ENCODE peak calls at places on chromosomes 4 and X, in ten cellular contexts. Y is IMR-90, F is H1, V is neural progenitor cell, P is A549, G is GM23248, K is GM23338, S is neuronal stem cell, X is hepatocyte, Z is K562. I is an unnamed sample.

GRCh38 chrX:23981222-23981621 is 45.8 kb downstream of the KLHL15 start:
- DNase-seq in Z (no peak), S (no peak), Y (no peak), P (no peak), K (peak; percentile 5), F (no peak), X (no peak), G (no peak), V (peak; percentile 37), I (no peak)

GRCh38 chrX:68503830-68504229 is 5.0 kb downstream of the YIPF6 start:
- DNase-seq in G (peak; percentile 9), Y (peak; percentile 17), S (no peak), F (no peak), V (no peak), Z (no peak), K (no peak), P (no peak), X (no peak), I (no peak)

GRCh38 chr4:138562544-138562961 is 320.4 kb upstream of the SLC7A11 start:
- DNase-seq in Y (peak; percentile 87), G (no peak), Z (no peak), F (no peak), X (no peak), K (no peak), S (no peak), P (no peak), V (no peak), I (no peak)

GRCh38 chr4:43898836-43899235 is 549.8 kb downstream of the KCTD8 start:
- DNase-seq in K (no peak), X (no peak), F (no peak), Z (no peak), P (no peak), S (no peak), V (no peak), G (no peak), Y (no peak), I (no peak)

GRCh38 chr4:25457053-25457715 is 80.1 kb downstream of the ANAPC4 start:
- DNase-seq in F (no peak), S (no peak), Y (peak; percentile 36), G (peak; percentile 53), X (no peak), V (no peak), P (no peak), K (no peak), Z (no peak), I (no peak)

GRCh38 chr4:24570172-24570571 is 14.2 kb downstream of the DHX15 start:
- DNase-seq in F (no peak), Y (no peak), X (no peak), Z (no peak), P (no peak), V (no peak), K (no peak), S (no peak), G (no peak), I (no peak)

GRCh38 chr4:42371306-42372063 is 25.8 kb upstream of the SHISA3 start:
- DNase-seq in K (peak; percentile 57), Z (peak; percentile 19), F (no peak), S (no peak), V (peak; percentile 29), X (peak; percentile 57), P (peak; percentile 53), G (peak; percentile 61), Y (peak; percentile 60), I (peak; percentile 74)

GRCh38 chr4:3781193-3781886 is 15.2 kb downstream of the ADRA2C start:
- DNase-seq in S (no peak), G (peak; percentile 40), K (peak; percentile 55), V (no peak), X (no peak), F (no peak), P (peak; percentile 73), Y (no peak), Z (peak; percentile 73), I (peak; percentile 63)

GRCh38 chrX:7254144-7254543 is 106.2 kb upstream of the PUDP start:
- DNase-seq in P (no peak), X (no peak), F (no peak), S (no peak), K (no peak), V (no peak), Z (no peak), G (no peak), Y (no peak), I (no peak)

GRCh38 chrX:110136136-110136535 is 133.2 kb downstream of the TMEM164 start:
- DNase-seq in X (no peak), K (no peak), F (no peak), S (no peak), G (no peak), V (no peak), P (no peak), Y (no peak), Z (no peak), I (no peak)

GRCh38 chrX:41922125-41922521 is 1.2 kb downstream of the CASK start:
- DNase-seq in F (no peak), P (no peak), S (no peak), V (peak; percentile 8), Y (peak; percentile 27), G (peak; percentile 68), Z (no peak), X (no peak), K (no peak), I (no peak)

GRCh38 chr4:120922390-120923200 is at the start of gene PRDM5:
- DNase-seq in F (peak; percentile 87), V (peak; percentile 82), X (peak; percentile 68), S (peak; percentile 64), Z (no peak), K (peak; percentile 86), Y (peak; percentile 40), P (peak; percentile 47), G (peak; percentile 71), I (no peak)

GRCh38 chr4:187251896-187252295 is 528.2 kb upstream of the FAT1 start:
- DNase-seq in K (no peak), Z (no peak), P (no peak), G (no peak), S (no peak), Y (peak; percentile 18), X (no peak), V (no peak), F (no peak), I (no peak)

GRCh38 chrX:109533631-109534030 is 3.0 kb upstream of the NXT2 start:
- DNase-seq in S (no peak), Z (no peak), P (no peak), F (no peak), X (no peak), G (peak; percentile 1), K (no peak), Y (peak; percentile 1), V (no peak), I (no peak)

GRCh38 chr4:13538427-13538973 is 5.8 kb downstream of the NKX3-2 start:
- DNase-seq in K (no peak), G (no peak), S (no peak), P (no peak), Z (peak; percentile 5), X (no peak), Y (no peak), F (no peak), V (no peak), I (no peak)

GRCh38 chr4:112379306-112379705 is 82.1 kb downstream of the ALPK1 start:
- DNase-seq in Z (no peak), F (peak; percentile 88), S (peak; percentile 60), K (peak; percentile 93), X (peak; percentile 33), Y (no peak), V (peak; percentile 94), G (no peak), P (no peak), I (no peak)

GRCh38 chr4:55124337-55125076 is 888 bp downstream of the KDR start:
- DNase-seq in G (peak; percentile 13), X (no peak), K (peak; percentile 57), Z (no peak), S (peak; percentile 8), F (peak; percentile 58), Y (no peak), V (peak; percentile 52), P (no peak), I (peak; percentile 10)

DNA sequence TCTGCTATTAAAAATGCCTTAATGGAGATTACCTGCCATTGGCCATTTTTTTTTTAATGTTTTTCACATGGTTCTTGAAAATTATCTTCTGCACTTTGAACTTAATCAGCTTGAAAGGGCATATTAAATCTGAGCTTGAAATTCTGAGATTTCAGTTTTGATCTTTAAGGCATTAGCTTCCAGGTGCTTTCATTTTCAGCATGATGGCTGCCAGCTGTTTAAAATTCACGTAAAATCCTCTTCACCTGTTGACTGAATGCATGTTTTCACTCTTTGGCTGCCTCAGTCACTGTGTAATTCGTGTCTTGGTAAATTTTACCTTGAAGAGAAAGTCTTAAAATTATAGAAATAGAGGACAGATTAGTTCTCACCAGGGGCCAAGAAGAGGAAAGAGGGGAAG is 39.6 kb downstream of the SMAD1 start:
- DNase-seq in K (no peak), F (no peak), X (no peak), V (no peak), Y (no peak), Z (no peak), S (no peak), P (no peak), G (no peak), I (no peak)
- H3K4me2 ChIP-seq in K (no peak overlapping the region), F (no peak overlapping the region), X (no peak overlapping the region), V (no peak overlapping the region), Y (no peak overlapping the region), Z (no peak overlapping the region), S (no peak overlapping the region), P (no peak overlapping the region), G (no peak overlapping the region), I (no peak overlapping the region)

DNA sequence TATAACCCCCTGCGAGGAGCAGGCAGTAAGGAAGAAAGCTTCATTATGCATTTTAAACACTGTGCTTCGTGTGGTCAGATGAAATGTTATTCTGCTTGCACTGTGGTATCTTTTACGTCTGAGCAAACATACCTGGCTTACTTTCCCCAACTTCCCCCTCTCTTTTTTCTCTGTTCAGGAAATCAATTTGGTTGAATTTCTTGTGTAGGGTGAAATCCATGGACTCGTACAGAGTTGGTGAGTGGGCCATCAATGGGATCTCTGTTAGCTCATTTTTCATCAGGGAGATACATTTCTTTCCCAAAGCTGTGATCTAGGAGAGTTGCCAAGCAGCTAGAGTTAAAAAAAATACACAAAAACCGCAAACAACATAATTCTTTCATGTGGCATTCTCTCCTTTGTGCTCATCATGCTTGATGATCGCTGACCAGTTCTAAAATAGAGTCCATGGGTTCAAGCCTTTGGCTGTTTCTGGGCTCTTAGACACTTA is 98.5 kb downstream of the FRAS1 start:
- DNase-seq in F (no peak), K (no peak), Y (no peak), G (no peak), X (no peak), S (no peak), Z (no peak), P (no peak), V (no peak), I (no peak)
- H3K4me2 ChIP-seq in F (no peak overlapping the region), K (no peak overlapping the region), Y (no peak overlapping the region), G (no peak overlapping the region), X (peak overlapping the region; percentile 3), S (no peak overlapping the region), Z (no peak overlapping the region), P (no peak overlapping the region), V (no peak overlapping the region), I (no peak overlapping the region)

GRCh38 chr4:140906984-140907962 is 151.1 kb upstream of the TBC1D9 start:
- DNase-seq in K (no peak), P (no peak), V (no peak), F (no peak), Y (no peak), Z (no peak), G (peak; percentile 20), S (no peak), X (no peak), I (no peak)
- H3K4me2 ChIP-seq in K (no peak overlapping the region), P (no peak overlapping the region), V (no peak overlapping the region), F (no peak overlapping the region), Y (no peak overlapping the region), Z (no peak overlapping the region), G (no peak overlapping the region), S (no peak overlapping the region), X (no peak overlapping the region), I (no peak overlapping the region)

GRCh38 chrX:17581650-17582049 is 155.6 kb upstream of the SCML1 start:
- DNase-seq in G (no peak), Y (no peak), V (no peak), S (no peak), K (no peak), Z (no peak), X (no peak), P (no peak), F (no peak), I (no peak)
- H3K4me2 ChIP-seq in G (no peak overlapping the region), Y (no peak overlapping the region), V (no peak overlapping the region), S (no peak overlapping the region), K (no peak overlapping the region), Z (no peak overlapping the region), X (no peak overlapping the region), P (no peak overlapping the region), F (no peak overlapping the region), I (no peak overlapping the region)

I was measured in Karpas-422.